ENCODE peak calls at places on chromosomes 12 and 14, in five cellular contexts. R is ovary, I is uterus, M is IMR-90, F is lower leg skin. S is an unnamed sample.

GRCh38 chr12:4214912-4215861 is 58.4 kb upstream of the CCND2 start:
- DNase-seq in R (peak; percentile 20), I (peak; percentile 15), M (no peak), F (peak; percentile 59), S (no peak)

GRCh38 chr12:93032748-93033147 is 103.7 kb upstream of the EEA1 start:
- DNase-seq in R (no peak), I (no peak), M (peak; percentile 63), F (no peak), S (no peak)

GRCh38 chr14:101007004-101007614 is 103.6 kb upstream of the RTL1 start:
- DNase-seq in R (peak; percentile 12), I (peak; percentile 4), M (no peak), F (no peak), S (no peak)

GRCh38 chr12:120457133-120457532 is 10.9 kb downstream of the GATC start:
- DNase-seq in R (no peak), I (no peak), M (no peak), F (no peak), S (no peak)

GRCh38 chr14:72763892-72764291 is 130.0 kb downstream of the DPF3 start:
- DNase-seq in R (no peak), I (no peak), M (no peak), F (no peak), S (no peak)

GRCh38 chr12:79658221-79658620 is 32.5 kb downstream of the PAWR start:
- DNase-seq in R (no peak), I (no peak), M (peak; percentile 65), F (no peak), S (no peak)

GRCh38 chr12:51788876-51789275 is 59.6 kb downstream of the FIGNL2 start:
- DNase-seq in R (no peak), I (no peak), M (peak; percentile 80), F (no peak), S (peak; percentile 52)

GRCh38 chr12:90970471-90970870 is 15.5 kb upstream of the CCER1 start:
- DNase-seq in R (no peak), I (no peak), M (peak; percentile 12), F (no peak), S (no peak)

GRCh38 chr12:130748786-130749185 is 32.7 kb upstream of the RIMBP2 start:
- DNase-seq in R (no peak), I (no peak), M (no peak), F (no peak), S (no peak)

GRCh38 chr12:115094163-115094816 is 410.3 kb upstream of the TBX3 start:
- DNase-seq in R (no peak), I (no peak), M (no peak), F (no peak), S (no peak)

GRCh38 chr14:75578099-75578785 is at the start of gene FLVCR2:
- DNase-seq in R (peak; percentile 84), I (peak; percentile 82), M (peak; percentile 49), F (peak; percentile 81), S (peak; percentile 59)
- TF ChIP-seq POLR2A in R (no peak), I (peak; percentile 30), M (peak; percentile 12), F (no peak), S (no peak)

GRCh38 chr14:88552859-88553258 is 1.9 kb downstream of the PTPN21 start:
- DNase-seq in R (no peak), I (no peak), M (no peak), F (no peak), S (no peak)

GRCh38 chr14:88551936-88552565 is 2.8 kb downstream of the PTPN21 start:
- DNase-seq in R (peak; percentile 25), I (peak; percentile 27), M (peak; percentile 19), F (no peak), S (no peak)

GRCh38 chr14:88553886-88554457 is 835 bp downstream of the PTPN21 start:
- DNase-seq in R (peak; percentile 21), I (no peak), M (peak; percentile 8), F (no peak), S (no peak)

GRCh38 chr14:88550078-88550477 is 4.7 kb downstream of the PTPN21 start:
- DNase-seq in R (no peak), I (no peak), M (no peak), F (no peak), S (no peak)

DNA sequence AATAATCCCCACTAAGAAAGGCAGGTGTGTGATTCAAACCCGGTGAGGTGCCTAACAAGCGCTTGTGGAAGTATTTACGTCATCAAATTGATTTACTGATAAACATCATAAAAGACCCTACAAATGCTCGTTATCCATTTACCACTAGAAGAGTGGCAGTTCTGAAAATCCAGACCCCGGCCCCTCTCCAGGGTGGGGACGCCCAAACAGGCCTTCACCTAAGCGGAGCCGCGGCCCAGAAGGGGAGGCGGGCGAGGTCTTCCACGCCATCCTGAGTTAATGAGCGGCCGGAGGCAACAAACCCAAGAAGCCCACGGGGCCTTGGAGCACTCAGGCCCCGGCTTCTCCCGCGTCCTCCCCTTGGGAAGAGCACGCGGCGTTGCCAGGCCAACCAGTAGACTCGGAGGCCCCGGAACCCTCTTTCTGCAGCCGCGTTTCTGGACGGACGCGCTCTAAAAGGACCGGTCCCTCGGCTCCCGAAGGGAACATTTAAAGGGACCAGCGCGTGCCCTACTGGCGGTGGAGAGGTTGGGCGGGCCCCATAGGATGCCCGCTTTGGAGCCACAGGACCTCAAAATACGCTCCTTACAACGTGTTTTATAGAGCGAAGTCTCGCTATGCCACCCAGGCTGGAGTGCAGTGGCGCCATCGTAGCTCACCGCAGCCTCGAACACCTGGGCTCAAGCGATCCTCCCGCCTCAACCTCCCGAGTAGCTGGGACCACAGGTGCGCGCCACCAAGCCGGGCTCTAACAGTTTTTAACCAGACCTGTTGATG is 3.5 kb downstream of the PTPN21 start:
- DNase-seq in R (peak; percentile 82), I (peak; percentile 83), M (peak; percentile 82), F (peak; percentile 70), S (no peak)
- TF ChIP-seq POLR2A in R (peak; percentile 38), I (peak; percentile 55), M (no peak), F (no peak), S (no peak)

DNA sequence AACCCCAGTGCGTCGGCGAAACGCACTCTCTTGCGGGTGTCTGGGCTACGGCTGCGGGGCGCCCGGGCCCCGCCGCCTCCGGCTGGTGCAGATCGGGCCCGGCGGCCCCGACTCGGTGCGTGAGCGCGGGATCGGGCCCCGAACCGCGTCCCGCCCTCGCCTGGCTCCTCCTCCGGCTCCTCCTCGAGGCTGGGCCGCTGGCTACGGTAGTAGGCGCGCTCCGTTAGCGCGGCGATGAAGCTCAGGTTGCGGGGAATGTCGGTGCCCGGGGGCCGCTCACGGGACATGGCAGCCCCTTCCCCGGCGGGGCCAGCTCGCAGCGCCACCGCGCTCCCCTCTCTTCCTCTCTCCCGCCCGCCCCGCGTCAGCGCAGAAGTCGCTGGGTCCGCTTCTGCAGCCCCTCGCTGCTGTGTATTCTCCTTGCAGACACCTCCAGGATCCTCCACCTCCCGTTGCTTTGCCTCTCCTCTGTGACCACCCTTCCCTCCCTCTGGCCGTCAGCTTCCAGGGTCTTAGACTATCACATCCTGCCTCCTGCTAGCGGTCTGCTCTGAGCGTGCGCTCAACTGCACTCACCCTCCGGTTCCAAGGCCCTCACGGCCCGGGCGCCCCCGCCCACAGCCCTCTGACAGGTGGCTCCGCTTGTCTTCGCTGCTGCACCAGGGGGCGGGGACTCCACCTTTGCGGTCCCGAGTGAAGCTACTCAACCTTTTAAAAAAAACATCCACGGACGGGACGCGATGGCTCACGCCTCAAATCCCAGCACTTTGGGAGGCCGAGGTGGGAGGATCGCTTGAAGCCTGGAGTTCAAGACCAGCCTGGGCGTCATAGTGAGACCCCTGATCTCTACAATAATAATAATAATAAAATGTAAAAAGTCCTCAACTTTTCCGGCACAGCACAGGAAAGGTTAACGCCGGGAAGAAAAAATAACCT is at the start of gene PPP1R3E:
- DNase-seq in R (peak; percentile 70), I (peak; percentile 73), M (peak; percentile 41), F (peak; percentile 62), S (peak; percentile 30)
- TF ChIP-seq POLR2A in R (no peak), I (no peak), M (no peak), F (no peak), S (peak; percentile 17)

GRCh38 chr12:18643673-18644072 is 94.1 kb downstream of the PLCZ1 start:
- DNase-seq in R (peak; percentile 23), I (peak; percentile 36), M (peak; percentile 86), F (no peak), S (no peak)
- TF ChIP-seq POLR2A in R (no peak), I (no peak), M (no peak), F (no peak), S (no peak)

GRCh38 chr12:124607681-124608425 is 40.4 kb upstream of the NCOR2 start:
- DNase-seq in R (no peak), I (no peak), M (no peak), F (no peak), S (no peak)

GRCh38 chr12:124608451-124608870 is 41.0 kb upstream of the NCOR2 start:
- DNase-seq in R (no peak), I (no peak), M (no peak), F (no peak), S (no peak)

GRCh38 chr12:124603910-124604775 is 36.7 kb upstream of the NCOR2 start:
- DNase-seq in R (no peak), I (no peak), M (no peak), F (no peak), S (no peak)

GRCh38 chr12:124605150-124605549 is 37.7 kb upstream of the NCOR2 start:
- DNase-seq in R (no peak), I (no peak), M (no peak), F (no peak), S (no peak)

DNA sequence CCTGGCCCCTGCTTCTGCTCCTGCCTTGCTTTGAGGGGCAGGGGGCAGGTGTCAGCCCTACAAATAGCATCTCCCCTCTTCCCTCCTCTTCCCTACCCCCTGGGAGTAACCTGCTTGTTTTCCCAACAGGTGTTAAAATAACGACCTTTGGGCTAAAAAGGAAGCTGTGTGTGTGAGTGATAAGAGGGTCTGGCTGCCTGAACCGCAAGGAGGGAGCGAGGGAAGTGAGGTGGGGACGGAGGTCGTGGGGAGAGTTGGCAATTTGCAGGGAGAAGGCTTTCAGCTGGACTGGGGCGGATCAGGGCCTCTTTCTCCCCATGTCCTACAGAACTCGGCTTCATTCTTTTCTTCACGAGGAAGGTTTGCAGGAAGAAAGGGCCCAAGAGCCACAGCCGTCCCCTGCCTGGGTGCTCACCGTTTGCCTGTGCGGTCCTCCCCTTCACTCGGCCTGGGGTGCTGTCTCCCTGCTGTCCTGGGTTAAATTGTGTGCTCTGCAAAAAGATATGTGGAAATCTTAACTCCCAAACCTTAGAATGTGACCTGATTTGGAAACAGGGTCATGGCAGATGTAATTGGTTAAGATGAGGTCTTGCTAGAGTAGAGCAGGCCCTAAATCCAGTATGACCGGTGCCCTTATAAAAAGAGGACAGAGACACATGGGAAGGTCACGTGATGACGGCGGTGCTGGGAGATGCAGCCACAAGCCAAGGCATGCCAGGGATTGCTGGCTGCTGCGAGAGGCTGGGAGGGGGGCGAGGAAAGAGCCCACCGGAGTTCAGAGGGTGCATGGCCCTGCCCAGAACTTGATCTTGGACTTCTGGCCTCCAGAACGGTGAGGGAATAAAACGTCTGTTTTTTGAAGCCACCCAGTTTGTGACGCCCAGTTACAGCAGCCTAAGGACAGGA is 38.7 kb upstream of the NCOR2 start:
- DNase-seq in R (no peak), I (no peak), M (no peak), F (no peak), S (no peak)
- TF ChIP-seq POLR2A in R (no peak), I (no peak), M (no peak), F (no peak), S (no peak)

GRCh38 chr12:107317751-107318553 is 224.6 kb upstream of the CRY1 start:
- DNase-seq in R (no peak), I (no peak), M (peak; percentile 88), F (peak; percentile 75), S (peak; percentile 93)
- TF ChIP-seq POLR2A in R (no peak), I (no peak), M (no peak), F (no peak), S (peak; percentile 47)

S was measured in H54.